ENCODE peak calls at places on chromosomes 12 and 14, in eight cellular contexts. D is body of pancreas, Z is cardiac fibroblast, T is MM.1S, J is GM12878, N is sigmoid colon, P is Caco-2, K is adrenal gland. S is an unnamed sample.
A peak's percentile ranks its signal among the peaks of the same experiment; 100 is the strongest.

GRCh38 chr12:5889381-5890047 is 55.5 kb downstream of the ANO2 start:
- DNase-seq in D (no peak), Z (no peak), T (no peak), J (no peak), N (no peak), P (peak; percentile 76), K (no peak), S (no peak)

GRCh38 chr12:27013606-27014084 is 539 bp downstream of the TM7SF3 start:
- DNase-seq in D (peak; percentile 43), Z (peak; percentile 44), T (peak; percentile 12), J (no peak), N (no peak), P (no peak), K (no peak), S (peak; percentile 45)

GRCh38 chr12:29131539-29131938 is 17.5 kb upstream of the FAR2 start:
- DNase-seq in D (no peak), Z (peak; percentile 62), T (no peak), J (no peak), N (no peak), P (no peak), K (no peak), S (peak; percentile 69)

GRCh38 chr14:35403085-35403396 is 1.5 kb downstream of the NFKBIA start:
- DNase-seq in D (no peak), Z (peak; percentile 62), T (no peak), J (no peak), N (peak; percentile 80), P (no peak), K (peak; percentile 51), S (peak; percentile 66)

GRCh38 chr12:88856201-88856600 is 275.9 kb upstream of the KITLG start:
- DNase-seq in D (no peak), Z (no peak), T (no peak), J (no peak), N (no peak), P (no peak), K (no peak), S (no peak)

GRCh38 chr12:50764116-50764860 is 387 bp downstream of the ATF1 start:
- DNase-seq in D (peak; percentile 29), Z (peak; percentile 37), T (peak; percentile 69), J (no peak), N (peak; percentile 72), P (peak; percentile 85), K (peak; percentile 73), S (peak; percentile 40)

GRCh38 chr12:12327802-12328201 is 22.2 kb downstream of the MANSC1 start:
- DNase-seq in D (peak; percentile 46), Z (peak; percentile 80), T (peak; percentile 69), J (peak; percentile 25), N (no peak), P (peak; percentile 69), K (no peak), S (peak; percentile 81)

GRCh38 chr12:26276709-26277108 is 81.3 kb downstream of the SSPN start:
- DNase-seq in D (no peak), Z (no peak), T (no peak), J (no peak), N (no peak), P (no peak), K (no peak), S (peak; percentile 20)

GRCh38 chr12:67366530-67367196 is 97.5 kb downstream of the CAND1 start:
- DNase-seq in D (peak; percentile 20), Z (peak; percentile 64), T (no peak), J (no peak), N (no peak), P (no peak), K (no peak), S (peak; percentile 53)

GRCh38 chr14:36316131-36316530 is 4.3 kb downstream of the MBIP start:
- DNase-seq in D (no peak), Z (no peak), T (no peak), J (no peak), N (no peak), P (no peak), K (no peak), S (no peak)

GRCh38 chr14:53842938-53843337 is 113.7 kb downstream of the BMP4 start:
- DNase-seq in D (peak; percentile 39), Z (peak; percentile 93), T (no peak), J (no peak), N (no peak), P (peak; percentile 82), K (no peak), S (peak; percentile 97)

GRCh38 chr14:21184252-21184651 is 28.4 kb upstream of the OR5AU1 start:
- DNase-seq in D (no peak), Z (no peak), T (no peak), J (no peak), N (no peak), P (no peak), K (no peak), S (no peak)

GRCh38 chr12:39605501-39605900 is 14.1 kb downstream of the ABCD2 start:
- DNase-seq in D (no peak), Z (no peak), T (no peak), J (no peak), N (no peak), P (no peak), K (no peak), S (peak; percentile 59)

GRCh38 chr12:47721431-47721973 is 3.8 kb downstream of the ENDOU start:
- DNase-seq in D (no peak), Z (no peak), T (no peak), J (no peak), N (no peak), P (no peak), K (no peak), S (no peak)

GRCh38 chr14:22737052-22737451 is 29.4 kb upstream of the OXA1L start:
- DNase-seq in D (no peak), Z (no peak), T (peak; percentile 69), J (no peak), N (no peak), P (no peak), K (no peak), S (no peak)

GRCh38 chr12:3107071-3107583 is 29.9 kb downstream of the TSPAN9 start:
- DNase-seq in D (no peak), Z (peak; percentile 47), T (no peak), J (no peak), N (no peak), P (no peak), K (peak; percentile 34), S (peak; percentile 30)

GRCh38 chr14:89221109-89221508 is 195.9 kb downstream of the FOXN3 start:
- DNase-seq in D (no peak), Z (peak; percentile 86), T (no peak), J (no peak), N (no peak), P (no peak), K (no peak), S (peak; percentile 81)

GRCh38 chr12:121060149-121061001 is 21.3 kb upstream of the OASL start:
- DNase-seq in D (peak; percentile 27), Z (peak; percentile 56), T (peak; percentile 80), J (peak; percentile 56), N (no peak), P (peak; percentile 42), K (no peak), S (peak; percentile 55)

GRCh38 chr12:50088577-50089335 is 3.6 kb downstream of the SMARCD1 start:
- DNase-seq in D (peak; percentile 75), Z (peak; percentile 61), T (peak; percentile 87), J (peak; percentile 37), N (no peak), P (peak; percentile 77), K (peak; percentile 52), S (peak; percentile 63)

GRCh38 chr12:109166371-109166770 is 50.0 kb downstream of the ACACB start:
- DNase-seq in D (no peak), Z (no peak), T (no peak), J (no peak), N (peak; percentile 57), P (no peak), K (no peak), S (no peak)

GRCh38 chr12:128026696-128027574 is 240.0 kb upstream of the TMEM132C start:
- DNase-seq in D (no peak), Z (no peak), T (no peak), J (no peak), N (no peak), P (no peak), K (no peak), S (no peak)

GRCh38 chr12:119681953-119682352 is 14.0 kb downstream of the PRKAB1 start:
- DNase-seq in D (no peak), Z (no peak), T (no peak), J (peak; percentile 51), N (no peak), P (no peak), K (no peak), S (no peak)

DNA sequence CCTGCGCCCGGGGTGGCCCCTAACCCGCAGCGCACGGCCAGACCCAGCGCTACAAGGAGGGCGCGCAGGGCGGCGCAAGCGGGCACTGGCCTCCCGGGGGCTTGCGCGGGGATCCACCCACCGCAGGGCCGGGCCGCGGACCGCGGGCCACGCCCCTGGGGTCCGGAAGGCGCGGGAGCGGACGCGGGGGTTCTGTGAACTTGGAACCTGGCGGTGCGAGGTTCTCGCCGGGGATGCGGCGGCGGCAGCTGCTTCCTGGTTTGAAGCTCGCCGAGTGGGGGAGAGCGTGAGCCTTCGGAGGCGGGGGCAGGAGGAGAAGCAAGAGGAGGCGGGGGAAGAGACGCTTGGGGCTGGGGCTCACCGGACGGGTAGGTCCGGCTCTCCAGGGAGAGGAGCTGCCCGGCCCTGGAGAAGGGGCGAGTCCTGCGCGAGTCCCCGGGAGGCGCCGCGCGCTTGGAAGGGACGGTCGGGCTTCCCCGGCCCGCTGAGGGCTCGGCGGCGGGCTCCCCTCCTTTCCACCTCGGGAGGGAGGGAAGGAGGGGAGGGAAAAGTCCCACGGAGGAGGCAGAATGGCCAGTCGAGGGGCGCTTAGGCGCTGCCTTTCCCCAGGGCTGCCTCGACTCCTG is at the start of gene PRKCH:
- DNase-seq in D (peak; percentile 86), Z (peak; percentile 62), T (peak; percentile 7), J (no peak), N (peak; percentile 81), P (peak; percentile 92), K (peak; percentile 68), S (peak; percentile 75)
- TF ChIP-seq CTCF in D (no peak), Z (peak; percentile 17), T (no peak), J (peak; percentile 20), N (no peak), P (no peak), K (peak; percentile 1), S (no peak)

DNA sequence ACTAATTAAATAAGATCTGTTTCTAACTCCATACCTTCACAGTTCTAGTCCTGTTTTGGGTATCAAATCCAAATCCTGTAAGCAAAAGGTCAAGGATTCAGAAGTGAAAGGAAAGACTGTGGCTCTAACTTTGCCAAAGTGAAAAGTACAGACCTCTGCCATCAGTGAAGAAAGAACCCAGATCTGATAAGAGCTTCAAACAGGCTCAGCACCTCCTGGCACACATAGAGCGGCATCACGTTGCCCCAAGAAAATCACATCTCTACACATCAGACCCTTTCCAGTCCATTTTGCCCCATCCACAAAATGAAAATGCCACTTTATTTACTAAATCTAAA is 23.2 kb downstream of the CLIP1 start:
- DNase-seq in D (no peak), Z (no peak), T (no peak), J (no peak), N (no peak), P (no peak), K (no peak), S (no peak)
- H3K4me3 ChIP-seq in D (no peak overlapping the region), Z (no peak overlapping the region), T (no peak overlapping the region), J (no peak overlapping the region), N (peak overlapping the region; percentile 3), P (no peak overlapping the region), K (peak overlapping the region; percentile 6), S (no peak overlapping the region)

GRCh38 chr12:81209001-81209400 is 131.1 kb downstream of the ACSS3 start:
- DNase-seq in D (no peak), Z (peak; percentile 20), T (no peak), J (no peak), N (no peak), P (no peak), K (no peak), S (peak; percentile 21)
- TF ChIP-seq CTCF in D (no peak), Z (no peak), T (no peak), J (no peak), N (no peak), P (no peak), K (no peak), S (no peak)

GRCh38 chr14:28763914-28764848 is 2.4 kb upstream of the FOXG1 start:
- DNase-seq in D (no peak), Z (no peak), T (no peak), J (no peak), N (no peak), P (no peak), K (no peak), S (no peak)
- H3K4me3 ChIP-seq in D (no peak overlapping the region), Z (no peak overlapping the region), T (no peak overlapping the region), J (no peak overlapping the region), N (no peak overlapping the region), P (no peak overlapping the region), K (no peak overlapping the region), S (no peak overlapping the region)